ENCODE peak calls at places on chromosomes 16 and 17, in five cellular contexts. One of them, this sample, is unnamed.
A peak's percentile ranks its signal among the peaks of the same experiment; 100 is the strongest.

GRCh38 chr16:4489030-4489429 is 12.8 kb downstream of the HMOX2 start:
- DNase-seq in hepatic stellate cell: peak; percentile 75
- DNase-seq in RPMI7951: peak; percentile 32
- DNase-seq in ACHN: peak; percentile 92
- DNase-seq in naive thymus-derived CD8-positive, alpha-beta T cell: no peak
- DNase-seq in this sample: no peak

GRCh38 chr17:17808706-17809432 is 27.9 kb downstream of the SREBF1 start:
- DNase-seq in hepatic stellate cell: no peak
- DNase-seq in ACHN: no peak
- DNase-seq in RPMI7951: no peak
- DNase-seq in naive thymus-derived CD8-positive, alpha-beta T cell: no peak
- DNase-seq in this sample: no peak

GRCh38 chr17:45395569-45396415 is 36.9 kb downstream of the ARHGAP27 start:
- DNase-seq in hepatic stellate cell: no peak
- DNase-seq in RPMI7951: no peak
- DNase-seq in naive thymus-derived CD8-positive, alpha-beta T cell: no peak
- DNase-seq in ACHN: no peak
- DNase-seq in this sample: no peak

GRCh38 chr17:8441690-8442089 is 6.0 kb downstream of the NDEL1 start:
- DNase-seq in hepatic stellate cell: no peak
- DNase-seq in RPMI7951: no peak
- DNase-seq in naive thymus-derived CD8-positive, alpha-beta T cell: no peak
- DNase-seq in ACHN: no peak
- DNase-seq in this sample: no peak

GRCh38 chr17:49101054-49101534 is 31.5 kb upstream of the B4GALNT2 start:
- DNase-seq in ACHN: no peak
- DNase-seq in naive thymus-derived CD8-positive, alpha-beta T cell: no peak
- DNase-seq in RPMI7951: peak; percentile 86
- DNase-seq in hepatic stellate cell: peak; percentile 57
- DNase-seq in this sample: no peak

GRCh38 chr16:9650284-9650683 is 531.9 kb downstream of the GRIN2A start:
- DNase-seq in RPMI7951: no peak
- DNase-seq in naive thymus-derived CD8-positive, alpha-beta T cell: no peak
- DNase-seq in ACHN: no peak
- DNase-seq in hepatic stellate cell: no peak
- DNase-seq in this sample: no peak

GRCh38 chr17:33778505-33779398 is 476.3 kb upstream of the CCL2 start:
- DNase-seq in naive thymus-derived CD8-positive, alpha-beta T cell: peak; percentile 19
- DNase-seq in ACHN: peak; percentile 67
- DNase-seq in hepatic stellate cell: peak; percentile 50
- DNase-seq in RPMI7951: peak; percentile 54
- DNase-seq in this sample: peak; percentile 11

GRCh38 chr16:59259074-59259963 is 525.2 kb upstream of the GOT2 start:
- DNase-seq in hepatic stellate cell: no peak
- DNase-seq in naive thymus-derived CD8-positive, alpha-beta T cell: peak; percentile 43
- DNase-seq in RPMI7951: no peak
- DNase-seq in ACHN: no peak
- DNase-seq in this sample: no peak

GRCh38 chr17:74848656-74849399 is 10.9 kb downstream of the GRIN2C start:
- DNase-seq in naive thymus-derived CD8-positive, alpha-beta T cell: no peak
- DNase-seq in ACHN: no peak
- DNase-seq in hepatic stellate cell: no peak
- DNase-seq in RPMI7951: no peak
- DNase-seq in this sample: no peak

GRCh38 chr17:36682804-36683203 is 81.4 kb downstream of the MRM1 start:
- DNase-seq in RPMI7951: no peak
- DNase-seq in naive thymus-derived CD8-positive, alpha-beta T cell: no peak
- DNase-seq in ACHN: no peak
- DNase-seq in hepatic stellate cell: no peak
- DNase-seq in this sample: no peak

This sample was measured in activated T-helper 2 cell treated with anti-CD3 and anti-CD28 coated beads, Interferon-gamma antibody, Interleukin-2, Interleukin-4, amounts not matched to agents 10 μg/mL and 5 μg/mL and 100 μg/mL, durations not matched to agents 14 hours and 24 hours and 36 hours.